ENCODE peak calls at places on chromosomes 1 and 21, in nine cellular contexts. One of them, this sample, is unnamed.

GRCh38 chr1:218284917-218285635 is at the start of gene RRP15:
- DNase-seq in A549: peak
- DNase-seq in body of pancreas: peak
- DNase-seq in tibial nerve: peak
- DNase-seq in esophagus muscularis mucosa: peak
- DNase-seq in GM12891: peak
- DNase-seq in lower leg skin: peak
- DNase-seq in uterus: peak
- DNase-seq in IMR-90: peak
- DNase-seq in this sample: peak

GRCh38 chr1:54273837-54274192 is 73.8 kb downstream of the MRPL37 start:
- DNase-seq in tibial nerve: peak
- DNase-seq in body of pancreas: no peak
- DNase-seq in A549: no peak
- DNase-seq in IMR-90: no peak
- DNase-seq in esophagus muscularis mucosa: no peak
- DNase-seq in GM12891: no peak
- DNase-seq in lower leg skin: peak
- DNase-seq in uterus: peak
- DNase-seq in this sample: no peak

GRCh38 chr1:198756470-198756869 is 117.6 kb downstream of the PTPRC start:
- DNase-seq in IMR-90: peak
- DNase-seq in A549: peak
- DNase-seq in tibial nerve: no peak
- DNase-seq in uterus: no peak
- DNase-seq in body of pancreas: no peak
- DNase-seq in esophagus muscularis mucosa: no peak
- DNase-seq in GM12891: no peak
- DNase-seq in lower leg skin: no peak
- DNase-seq in this sample: no peak

GRCh38 chr1:21764615-21765423 is 18.1 kb downstream of the USP48 start:
- DNase-seq in GM12891: no peak
- DNase-seq in lower leg skin: peak
- DNase-seq in body of pancreas: peak
- DNase-seq in tibial nerve: no peak
- DNase-seq in IMR-90: peak
- DNase-seq in uterus: no peak
- DNase-seq in A549: peak
- DNase-seq in esophagus muscularis mucosa: no peak
- DNase-seq in this sample: no peak

GRCh38 chr1:25027876-25028586 is 98.0 kb upstream of the RUNX3 start:
- DNase-seq in IMR-90: no peak
- DNase-seq in A549: no peak
- DNase-seq in lower leg skin: no peak
- DNase-seq in body of pancreas: no peak
- DNase-seq in GM12891: no peak
- DNase-seq in esophagus muscularis mucosa: no peak
- DNase-seq in uterus: no peak
- DNase-seq in tibial nerve: no peak
- DNase-seq in this sample: no peak

GRCh38 chr1:25806418-25806817 is 6.4 kb downstream of the SELENON start:
- DNase-seq in GM12891: no peak
- DNase-seq in esophagus muscularis mucosa: no peak
- DNase-seq in A549: no peak
- DNase-seq in uterus: peak
- DNase-seq in IMR-90: peak
- DNase-seq in tibial nerve: no peak
- DNase-seq in lower leg skin: no peak
- DNase-seq in body of pancreas: peak
- DNase-seq in this sample: no peak

GRCh38 chr1:87176090-87176489 is 152.6 kb upstream of the LMO4 start:
- DNase-seq in IMR-90: no peak
- DNase-seq in esophagus muscularis mucosa: peak
- DNase-seq in body of pancreas: no peak
- DNase-seq in uterus: no peak
- DNase-seq in A549: no peak
- DNase-seq in tibial nerve: no peak
- DNase-seq in lower leg skin: no peak
- DNase-seq in GM12891: no peak
- DNase-seq in this sample: no peak

GRCh38 chr1:241411776-241412338 is 54.9 kb upstream of the RGS7 start:
- DNase-seq in tibial nerve: no peak
- DNase-seq in uterus: no peak
- DNase-seq in IMR-90: no peak
- DNase-seq in GM12891: no peak
- DNase-seq in body of pancreas: no peak
- DNase-seq in esophagus muscularis mucosa: no peak
- DNase-seq in A549: no peak
- DNase-seq in lower leg skin: no peak
- DNase-seq in this sample: no peak

GRCh38 chr1:31479801-31480200 is 66.8 kb downstream of the SERINC2 start:
- DNase-seq in tibial nerve: no peak
- DNase-seq in body of pancreas: no peak
- DNase-seq in IMR-90: peak
- DNase-seq in esophagus muscularis mucosa: no peak
- DNase-seq in uterus: no peak
- DNase-seq in lower leg skin: no peak
- DNase-seq in A549: no peak
- DNase-seq in GM12891: no peak
- DNase-seq in this sample: no peak

GRCh38 chr1:156592910-156593732 is 1.5 kb downstream of the NAXE start:
- DNase-seq in esophagus muscularis mucosa: no peak
- DNase-seq in IMR-90: no peak
- DNase-seq in GM12891: no peak
- DNase-seq in tibial nerve: no peak
- DNase-seq in uterus: no peak
- DNase-seq in A549: no peak
- DNase-seq in lower leg skin: no peak
- DNase-seq in body of pancreas: no peak
- DNase-seq in this sample: no peak

GRCh38 chr1:151485685-151486255 is 25.4 kb upstream of the CGN start:
- DNase-seq in esophagus muscularis mucosa: no peak
- DNase-seq in GM12891: no peak
- DNase-seq in uterus: no peak
- DNase-seq in tibial nerve: no peak
- DNase-seq in lower leg skin: no peak
- DNase-seq in A549: peak
- DNase-seq in IMR-90: peak
- DNase-seq in body of pancreas: no peak
- DNase-seq in this sample: no peak

GRCh38 chr1:70353038-70353437 is 1.5 kb downstream of the ANKRD13C start:
- DNase-seq in tibial nerve: no peak
- DNase-seq in lower leg skin: no peak
- DNase-seq in uterus: no peak
- DNase-seq in GM12891: no peak
- DNase-seq in esophagus muscularis mucosa: no peak
- DNase-seq in IMR-90: no peak
- DNase-seq in A549: no peak
- DNase-seq in body of pancreas: no peak
- DNase-seq in this sample: no peak

GRCh38 chr1:109256971-109257681 is 7.8 kb downstream of the CELSR2 start:
- DNase-seq in tibial nerve: no peak
- DNase-seq in esophagus muscularis mucosa: no peak
- DNase-seq in GM12891: no peak
- DNase-seq in A549: no peak
- DNase-seq in IMR-90: peak
- DNase-seq in lower leg skin: no peak
- DNase-seq in uterus: no peak
- DNase-seq in body of pancreas: no peak
- DNase-seq in this sample: no peak

GRCh38 chr21:41886331-41886730 is 7.2 kb upstream of the PRDM15 start:
- DNase-seq in uterus: no peak
- DNase-seq in lower leg skin: no peak
- DNase-seq in esophagus muscularis mucosa: no peak
- DNase-seq in GM12891: no peak
- DNase-seq in body of pancreas: no peak
- DNase-seq in tibial nerve: no peak
- DNase-seq in A549: no peak
- DNase-seq in IMR-90: no peak
- DNase-seq in this sample: no peak

GRCh38 chr1:116826818-116827606 is 72.8 kb downstream of the CD2 start:
- DNase-seq in lower leg skin: no peak
- DNase-seq in A549: peak
- DNase-seq in tibial nerve: no peak
- DNase-seq in GM12891: peak
- DNase-seq in uterus: no peak
- DNase-seq in IMR-90: peak
- DNase-seq in esophagus muscularis mucosa: no peak
- DNase-seq in body of pancreas: no peak
- DNase-seq in this sample: peak

GRCh38 chr1:67834246-67834877 is 1.1 kb upstream of the GNG12 start:
- DNase-seq in GM12891: no peak
- DNase-seq in esophagus muscularis mucosa: no peak
- DNase-seq in uterus: no peak
- DNase-seq in lower leg skin: no peak
- DNase-seq in body of pancreas: no peak
- DNase-seq in IMR-90: no peak
- DNase-seq in A549: no peak
- DNase-seq in tibial nerve: no peak
- DNase-seq in this sample: no peak

GRCh38 chr1:67830928-67831596 is 2.2 kb downstream of the GNG12 start:
- DNase-seq in uterus: no peak
- DNase-seq in GM12891: no peak
- DNase-seq in lower leg skin: no peak
- DNase-seq in body of pancreas: no peak
- DNase-seq in A549: no peak
- DNase-seq in tibial nerve: no peak
- DNase-seq in IMR-90: no peak
- DNase-seq in esophagus muscularis mucosa: no peak
- DNase-seq in this sample: no peak

GRCh38 chr1:67831850-67832513 is 1.3 kb downstream of the GNG12 start:
- DNase-seq in IMR-90: peak
- DNase-seq in esophagus muscularis mucosa: no peak
- DNase-seq in body of pancreas: peak
- DNase-seq in uterus: peak
- DNase-seq in GM12891: no peak
- DNase-seq in lower leg skin: peak
- DNase-seq in tibial nerve: peak
- DNase-seq in A549: peak
- DNase-seq in this sample: no peak

GRCh38 chr1:67833595-67833926 is 294 bp upstream of the GNG12 start:
- DNase-seq in A549: no peak
- DNase-seq in tibial nerve: no peak
- DNase-seq in GM12891: no peak
- DNase-seq in esophagus muscularis mucosa: no peak
- DNase-seq in lower leg skin: peak
- DNase-seq in IMR-90: peak
- DNase-seq in body of pancreas: no peak
- DNase-seq in uterus: no peak
- DNase-seq in this sample: no peak

GRCh38 chr1:67832737-67833594 is at the start of gene GNG12:
- DNase-seq in esophagus muscularis mucosa: no peak
- DNase-seq in tibial nerve: peak
- DNase-seq in GM12891: peak
- DNase-seq in body of pancreas: peak
- DNase-seq in IMR-90: peak
- DNase-seq in A549: peak
- DNase-seq in uterus: peak
- DNase-seq in lower leg skin: peak
- DNase-seq in this sample: peak
- TF ChIP-seq POLR2A in esophagus muscularis mucosa: no peak
- TF ChIP-seq POLR2A in tibial nerve: peak
- TF ChIP-seq POLR2A in GM12891: no peak
- TF ChIP-seq POLR2A in body of pancreas: no peak
- TF ChIP-seq POLR2A in IMR-90: peak
- TF ChIP-seq POLR2A in A549: peak
- TF ChIP-seq POLR2A in uterus: peak
- TF ChIP-seq POLR2A in lower leg skin: no peak
- TF ChIP-seq POLR2A in this sample: no peak

GRCh38 chr1:14848203-14848602 is 249.7 kb downstream of the KAZN start:
- DNase-seq in uterus: no peak
- DNase-seq in tibial nerve: no peak
- DNase-seq in GM12891: no peak
- DNase-seq in IMR-90: no peak
- DNase-seq in body of pancreas: no peak
- DNase-seq in lower leg skin: no peak
- DNase-seq in esophagus muscularis mucosa: no peak
- DNase-seq in A549: no peak
- DNase-seq in this sample: no peak
- TF ChIP-seq POLR2A in uterus: no peak
- TF ChIP-seq POLR2A in tibial nerve: no peak
- TF ChIP-seq POLR2A in GM12891: no peak
- TF ChIP-seq POLR2A in IMR-90: no peak
- TF ChIP-seq POLR2A in body of pancreas: no peak
- TF ChIP-seq POLR2A in lower leg skin: no peak
- TF ChIP-seq POLR2A in esophagus muscularis mucosa: no peak
- TF ChIP-seq POLR2A in A549: no peak
- TF ChIP-seq POLR2A in this sample: no peak

DNA sequence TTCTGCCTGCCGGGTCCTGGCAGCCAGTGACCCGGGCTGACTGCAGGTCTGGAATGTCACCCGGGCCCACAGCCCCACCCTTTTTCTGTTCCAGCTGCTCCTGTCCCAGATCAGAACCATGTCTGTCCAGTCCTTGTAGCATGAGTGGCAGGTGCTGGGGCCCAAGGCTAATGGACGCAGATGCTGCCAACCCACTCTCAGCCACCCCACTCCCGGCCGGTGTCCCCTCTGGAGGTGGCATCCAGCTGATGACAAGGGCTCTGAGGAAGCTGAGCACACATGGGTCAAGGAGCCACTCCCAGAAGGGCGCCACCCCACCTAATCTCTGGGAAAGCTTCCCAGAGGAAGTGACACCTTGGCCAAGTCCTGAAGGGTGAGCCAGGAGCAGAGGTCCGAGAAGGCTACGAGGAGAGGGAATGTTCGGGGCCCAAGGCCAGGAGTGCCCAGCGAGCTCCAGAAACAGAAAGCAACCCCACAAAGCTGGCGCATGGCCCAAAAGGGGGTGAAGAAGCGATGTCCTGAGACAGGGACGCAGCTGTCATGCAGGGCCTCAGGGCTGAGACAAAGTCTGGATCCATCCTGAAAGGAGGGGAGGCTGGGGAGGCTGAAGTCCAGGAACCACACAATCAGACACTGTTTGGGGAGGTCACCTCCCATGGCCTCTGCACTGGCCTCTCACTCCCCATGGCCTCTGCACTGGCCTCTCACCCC is 39.5 kb downstream of the ACOT7 start:
- DNase-seq in GM12891: no peak
- DNase-seq in esophagus muscularis mucosa: no peak
- DNase-seq in uterus: no peak
- DNase-seq in body of pancreas: peak
- DNase-seq in tibial nerve: no peak
- DNase-seq in A549: peak
- DNase-seq in IMR-90: no peak
- DNase-seq in lower leg skin: no peak
- DNase-seq in this sample: no peak
- TF ChIP-seq POLR2A in GM12891: no peak
- TF ChIP-seq POLR2A in esophagus muscularis mucosa: no peak
- TF ChIP-seq POLR2A in uterus: no peak
- TF ChIP-seq POLR2A in body of pancreas: no peak
- TF ChIP-seq POLR2A in tibial nerve: no peak
- TF ChIP-seq POLR2A in A549: no peak
- TF ChIP-seq POLR2A in IMR-90: no peak
- TF ChIP-seq POLR2A in lower leg skin: no peak
- TF ChIP-seq POLR2A in this sample: no peak

GRCh38 chr1:93078935-93079654 is at the start of gene MTF2:
- DNase-seq in body of pancreas: peak
- DNase-seq in esophagus muscularis mucosa: peak
- DNase-seq in uterus: peak
- DNase-seq in lower leg skin: peak
- DNase-seq in GM12891: peak
- DNase-seq in IMR-90: peak
- DNase-seq in A549: peak
- DNase-seq in tibial nerve: peak
- DNase-seq in this sample: peak
- TF ChIP-seq POLR2A in body of pancreas: peak
- TF ChIP-seq POLR2A in esophagus muscularis mucosa: peak
- TF ChIP-seq POLR2A in uterus: peak
- TF ChIP-seq POLR2A in lower leg skin: no peak
- TF ChIP-seq POLR2A in GM12891: peak
- TF ChIP-seq POLR2A in IMR-90: peak
- TF ChIP-seq POLR2A in A549: peak
- TF ChIP-seq POLR2A in tibial nerve: peak
- TF ChIP-seq POLR2A in this sample: peak